ENCODE peak calls at places on chromosomes 13 and 19, in eight cellular contexts. Q is central memory CD4-positive, alpha-beta T cell; C is NCI-H1092; G is HS-5; B is HS-27A; E is Kasumi-1; X is stimulated activated CD4-positive, alpha-beta T cell treated with anti-CD3 and anti-CD28 coated beads, Interleukin-15, amount 100 ng/mL, for 1 hour; O is activated CD4-positive, alpha-beta T cell treated with anti-CD3 and anti-CD28 coated beads for 48 hours. T is an unnamed sample.

GRCh38 chr19:16266586-16266942 is 58.1 kb upstream of the KLF2 start:
- DNase-seq in Q (peak), C (no peak), G (no peak), B (no peak), E (no peak), X (peak), O (peak), T (no peak)

GRCh38 chr19:29603308-29603707 is 2.8 kb upstream of the POP4 start:
- DNase-seq in Q (no peak), C (no peak), G (no peak), B (no peak), E (no peak), X (no peak), O (no peak), T (no peak)

GRCh38 chr13:30841161-30841560 is 64.9 kb upstream of the MEDAG start:
- DNase-seq in Q (no peak), C (no peak), G (no peak), B (no peak), E (no peak), X (no peak), O (no peak), T (no peak)

GRCh38 chr19:42422092-42422575 is 5.1 kb downstream of the LIPE start:
- DNase-seq in Q (no peak), C (no peak), G (no peak), B (no peak), E (no peak), X (no peak), O (no peak), T (no peak)

GRCh38 chr13:112583592-112584277 is 4.2 kb downstream of the TUBGCP3 start:
- DNase-seq in Q (no peak), C (no peak), G (no peak), B (no peak), E (peak), X (no peak), O (no peak), T (no peak)

GRCh38 chr19:29620931-29621351 is 14.9 kb downstream of the POP4 start:
- DNase-seq in Q (no peak), C (no peak), G (no peak), B (no peak), E (no peak), X (no peak), O (peak), T (no peak)

GRCh38 chr19:45403781-45404556 is 900 bp downstream of the PPP1R13L start:
- DNase-seq in Q (peak), C (no peak), G (no peak), B (no peak), E (peak), X (no peak), O (peak), T (no peak)

GRCh38 chr19:55720801-55721200 is 17.4 kb downstream of the NLRP9 start:
- DNase-seq in Q (no peak), C (no peak), G (no peak), B (no peak), E (no peak), X (no peak), O (no peak), T (no peak)

GRCh38 chr13:66154981-66155380 is 1075.2 kb downstream of the PCDH9 start:
- DNase-seq in Q (no peak), C (no peak), G (peak), B (peak), E (peak), X (no peak), O (no peak), T (no peak)

GRCh38 chr19:54600228-54600627 is 6.8 kb downstream of the LILRA1 start:
- DNase-seq in Q (no peak), C (no peak), G (no peak), B (no peak), E (peak), X (no peak), O (no peak), T (no peak)

GRCh38 chr19:15104411-15104810 is 2.8 kb upstream of the SYDE1 start:
- DNase-seq in Q (no peak), C (no peak), G (no peak), B (no peak), E (no peak), X (no peak), O (no peak), T (no peak)

GRCh38 chr13:21594715-21595545 is 9.0 kb downstream of the MICU2 start:
- DNase-seq in Q (no peak), C (no peak), G (no peak), B (no peak), E (no peak), X (no peak), O (no peak), T (no peak)

T was measured in D721Med.